ENCODE peak calls at places on chromosomes 6 and 20, in five cellular contexts. T is uterus, F is OCI-LY7, Q is astrocyte of the spinal cord, G is Calu3. M is an unnamed sample.

GRCh38 chr6:53986165-53986720 is 125.0 kb upstream of the MLIP start:
- DNase-seq in T (no peak), F (peak), Q (peak), G (peak), M (peak)

GRCh38 chr20:10761786-10762185 is 88.0 kb upstream of the JAG1 start:
- DNase-seq in T (no peak), F (no peak), Q (peak), G (peak), M (no peak)

GRCh38 chr6:6199678-6200077 is 120.8 kb downstream of the F13A1 start:
- DNase-seq in T (no peak), F (no peak), Q (no peak), G (no peak), M (no peak)

GRCh38 chr6:65771946-65772345 is 64.9 kb upstream of the EYS start:
- DNase-seq in T (no peak), F (no peak), Q (no peak), G (no peak), M (no peak)

GRCh38 chr6:44074383-44075136 is 52.7 kb downstream of the MRPL14 start:
- DNase-seq in T (peak), F (peak), Q (peak), G (peak), M (peak)

GRCh38 chr20:58976095-58976730 is 4.8 kb upstream of the NELFCD start:
- DNase-seq in T (no peak), F (no peak), Q (no peak), G (no peak), M (no peak)

GRCh38 chr6:39178235-39178634 is 51.0 kb downstream of the KCNK5 start:
- DNase-seq in T (peak), F (no peak), Q (no peak), G (no peak), M (no peak)

GRCh38 chr6:56370127-56370540 is 122.8 kb upstream of the COL21A1 start:
- DNase-seq in T (peak), F (no peak), Q (peak), G (peak), M (no peak)

GRCh38 chr20:38338849-38339520 is 7.3 kb upstream of the LBP start:
- DNase-seq in T (no peak), F (no peak), Q (no peak), G (peak), M (no peak)

GRCh38 chr6:85449388-85449817 is 480 bp upstream of the NT5E start:
- DNase-seq in T (peak), F (no peak), Q (peak), G (peak), M (peak)

GRCh38 chr6:35568967-35569606 is 56.4 kb upstream of the TULP1 start:
- DNase-seq in T (peak), F (peak), Q (peak), G (peak), M (peak)

GRCh38 chr20:13017235-13017634 is 8.5 kb downstream of the SPTLC3 start:
- DNase-seq in T (no peak), F (no peak), Q (no peak), G (no peak), M (no peak)

GRCh38 chr6:21873562-21873961 is 280.0 kb downstream of the SOX4 start:
- DNase-seq in T (peak), F (no peak), Q (peak), G (no peak), M (no peak)

GRCh38 chr6:36976005-36976261 is 10.1 kb downstream of the MTCH1 start:
- DNase-seq in T (no peak), F (no peak), Q (no peak), G (no peak), M (no peak)

GRCh38 chr20:39009348-39009747 is 47.2 kb downstream of the DHX35 start:
- DNase-seq in T (no peak), F (no peak), Q (no peak), G (no peak), M (no peak)

GRCh38 chr6:1930356-1930755 is 315.0 kb downstream of the GMDS start:
- DNase-seq in T (no peak), F (no peak), Q (peak), G (no peak), M (no peak)

GRCh38 chr20:63696628-63697356 is at the start of gene TNFRSF6B:
- DNase-seq in T (no peak), F (no peak), Q (no peak), G (no peak), M (no peak)

GRCh38 chr6:9205645-9206044 is 770.3 kb upstream of the SLC35B3 start:
- DNase-seq in T (no peak), F (no peak), Q (no peak), G (no peak), M (no peak)

GRCh38 chr6:116847234-116847633 is 18.4 kb upstream of the GPRC6A start:
- DNase-seq in T (no peak), F (peak), Q (peak), G (no peak), M (peak)

GRCh38 chr6:56807335-56807991 is 147.4 kb upstream of the BEND6 start:
- DNase-seq in T (no peak), F (no peak), Q (no peak), G (no peak), M (no peak)

GRCh38 chr6:168960557-168960956 is 293.1 kb downstream of the THBS2 start:
- DNase-seq in T (no peak), F (no peak), Q (no peak), G (no peak), M (no peak)

GRCh38 chr20:20466341-20466879 is 98.5 kb downstream of the INSM1 start:
- DNase-seq in T (no peak), F (peak), Q (peak), G (no peak), M (peak)

GRCh38 chr6:43221046-43221773 is 8.1 kb downstream of the DNPH1 start:
- DNase-seq in T (no peak), F (no peak), Q (peak), G (no peak), M (no peak)

GRCh38 chr6:7155871-7156579 is 48.3 kb downstream of the RREB1 start:
- DNase-seq in T (no peak), F (peak), Q (no peak), G (no peak), M (peak)

GRCh38 chr6:145964948-145965366 is 799 bp upstream of the SHPRH start:
- DNase-seq in T (no peak), F (peak), Q (no peak), G (no peak), M (no peak)

GRCh38 chr20:35891375-35891774 is 62.9 kb downstream of the SCAND1 start:
- DNase-seq in T (no peak), F (no peak), Q (no peak), G (no peak), M (no peak)

GRCh38 chr6:64792534-64792933 is 914.5 kb downstream of the EYS start:
- DNase-seq in T (no peak), F (no peak), Q (no peak), G (no peak), M (no peak)

GRCh38 chr6:166903500-166903899 is 52.9 kb downstream of the RNASET2 start:
- DNase-seq in T (no peak), F (no peak), Q (no peak), G (no peak), M (peak)

GRCh38 chr6:164169355-164169754 is 754.8 kb downstream of the QKI start:
- DNase-seq in T (no peak), F (no peak), Q (no peak), G (no peak), M (no peak)

GRCh38 chr6:164166996-164167395 is 752.5 kb downstream of the QKI start:
- DNase-seq in T (no peak), F (no peak), Q (no peak), G (no peak), M (no peak)

GRCh38 chr6:164168595-164168994 is 754.1 kb downstream of the QKI start:
- DNase-seq in T (no peak), F (no peak), Q (no peak), G (no peak), M (no peak)

GRCh38 chr6:164166515-164166914 is 752.0 kb downstream of the QKI start:
- DNase-seq in T (no peak), F (no peak), Q (no peak), G (no peak), M (no peak)

DNA sequence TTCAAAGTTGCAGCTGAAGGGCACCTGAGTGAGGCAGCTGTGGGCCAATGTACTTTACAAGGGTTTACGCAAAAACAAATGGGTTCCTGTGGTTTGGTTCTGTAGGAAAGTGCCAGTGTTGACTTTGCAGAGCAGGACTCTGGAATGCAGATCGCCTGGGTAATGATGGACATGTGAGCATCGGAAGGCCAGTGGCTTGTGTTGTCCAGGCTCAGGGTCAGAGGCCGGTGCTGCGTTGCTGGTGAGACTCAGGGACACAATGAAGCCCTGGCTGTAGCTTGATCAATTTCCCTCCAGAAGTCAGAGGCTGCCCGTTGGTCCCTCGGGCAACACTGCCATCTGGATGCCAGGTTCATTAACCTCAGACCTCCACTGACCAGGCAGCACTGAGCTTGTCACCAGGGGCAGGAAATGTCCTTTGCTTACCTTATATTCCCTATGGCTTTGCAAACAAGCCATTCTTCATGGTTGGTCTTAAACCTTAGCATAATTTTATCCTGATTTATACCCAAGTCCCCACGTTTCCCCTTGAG is 753.4 kb downstream of the QKI start:
- DNase-seq in T (no peak), F (no peak), Q (no peak), G (no peak), M (no peak)
- TF ChIP-seq CTCF in T (no peak), F (no peak), Q (no peak), G (no peak), M (no peak)

DNA sequence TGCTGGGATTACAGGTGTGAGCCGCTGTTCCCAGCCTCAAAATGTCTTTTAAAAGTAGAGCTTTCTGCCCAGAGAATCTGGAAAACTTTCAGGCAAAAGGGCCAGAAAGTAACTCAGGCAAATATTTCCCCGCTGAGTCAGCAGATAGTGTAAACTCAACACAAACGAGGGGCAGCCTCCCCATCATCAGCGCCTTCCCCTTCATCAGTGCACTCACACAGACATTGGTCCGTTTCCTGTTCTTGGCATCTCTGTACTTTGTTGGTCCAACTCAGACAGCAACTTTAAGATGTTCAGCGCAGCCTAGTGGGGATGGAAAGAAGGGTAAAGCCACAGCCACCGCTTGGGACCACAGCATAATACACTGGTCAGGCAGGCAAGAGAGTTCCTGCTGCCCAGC is 69.5 kb downstream of the CSE1L start:
- DNase-seq in T (no peak), F (no peak), Q (peak), G (no peak), M (no peak)
- TF ChIP-seq CTCF in T (no peak), F (no peak), Q (peak), G (no peak), M (no peak)

GRCh38 chr20:47493954-47494293 is 7.8 kb upstream of the NCOA3 start:
- DNase-seq in T (no peak), F (no peak), Q (no peak), G (peak), M (no peak)
- TF ChIP-seq CTCF in T (no peak), F (no peak), Q (no peak), G (no peak), M (no peak)

GRCh38 chr20:24291066-24291465 is 178.4 kb upstream of the SYNDIG1 start:
- DNase-seq in T (no peak), F (no peak), Q (no peak), G (no peak), M (no peak)

DNA sequence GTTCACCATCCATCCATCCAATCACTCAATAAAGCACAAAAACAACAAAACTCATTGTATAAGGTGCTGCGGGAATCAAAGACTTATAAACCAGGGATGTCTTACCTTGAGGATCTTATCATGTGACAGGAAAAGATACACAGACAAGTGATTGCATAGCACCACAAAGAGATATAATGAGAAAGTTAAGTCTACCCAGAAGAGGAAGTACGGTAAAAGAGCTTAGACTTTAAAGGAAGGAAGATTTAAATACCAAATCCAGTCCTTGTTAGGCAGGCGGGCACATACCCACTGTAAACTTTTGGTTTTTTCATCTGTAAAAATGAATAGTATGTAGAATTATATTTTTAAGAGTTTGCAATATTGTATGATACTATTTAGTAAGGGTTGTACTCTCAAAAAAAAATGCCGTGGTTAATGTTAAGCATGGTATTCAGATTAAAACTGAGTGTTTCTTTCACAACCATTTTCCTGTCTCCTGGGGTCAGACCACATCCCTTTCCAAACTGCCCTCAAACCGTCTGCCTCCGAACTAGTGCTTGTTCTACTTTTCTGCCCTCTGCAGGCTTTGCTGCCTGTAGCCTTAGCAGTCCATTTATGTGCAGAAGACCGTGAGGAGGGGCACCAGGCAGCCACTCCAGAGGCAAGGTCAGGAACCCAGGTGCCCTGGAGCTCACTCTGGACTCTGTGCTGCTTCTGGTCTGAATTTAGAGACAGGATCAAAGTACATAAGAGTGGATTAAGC is 179.5 kb upstream of the SYNDIG1 start:
- DNase-seq in T (no peak), F (no peak), Q (no peak), G (no peak), M (no peak)
- TF ChIP-seq CTCF in T (no peak), F (no peak), Q (no peak), G (no peak), M (no peak)